ENCODE peak calls at places on chromosomes 2 and 18, in eight cellular contexts. D is HEK293T; E is SHP77 treated with DMSO at 0.1 percent for 48 hours; Z is GF-D8; X is BE2C; T is stimulated activated CD4-positive, alpha-beta T cell treated with anti-CD3 and anti-CD28 coated beads, Interleukin-4, amount 100 ng/mL, for 48 hours; I is mesendoderm; W is H54. A is an unnamed sample.

GRCh38 chr2:17171446-17172049 is 346.7 kb downstream of the RAD51AP2 start:
- DNase-seq in D (peak), E (no peak), Z (no peak), X (peak), T (no peak), I (peak), W (no peak), A (peak)

GRCh38 chr2:55357907-55358306 is 61.7 kb downstream of the CCDC88A start:
- DNase-seq in D (no peak), E (no peak), Z (no peak), X (no peak), T (no peak), I (no peak), W (no peak), A (no peak)

GRCh38 chr2:241844066-241844728 is 14.5 kb downstream of the PDCD1 start:
- DNase-seq in D (peak), E (no peak), Z (peak), X (peak), T (peak), I (peak), W (no peak), A (peak)

GRCh38 chr2:217223222-217223930 is 363.5 kb upstream of the TNP1 start:
- DNase-seq in D (no peak), E (no peak), Z (peak), X (no peak), T (peak), I (no peak), W (peak), A (peak)

GRCh38 chr18:3466872-3467271 is 16.9 kb downstream of the TGIF1 start:
- DNase-seq in D (no peak), E (no peak), Z (no peak), X (no peak), T (no peak), I (peak), W (no peak), A (no peak)

GRCh38 chr2:222973237-222973636 is 78.8 kb upstream of the KCNE4 start:
- DNase-seq in D (no peak), E (no peak), Z (no peak), X (no peak), T (no peak), I (no peak), W (no peak), A (no peak)

GRCh38 chr18:7370812-7371211 is 139.9 kb downstream of the LRRC30 start:
- DNase-seq in D (no peak), E (no peak), Z (peak), X (no peak), T (no peak), I (no peak), W (no peak), A (no peak)

GRCh38 chr2:10387033-10387432 is 61.1 kb downstream of the ODC1 start:
- DNase-seq in D (no peak), E (no peak), Z (no peak), X (no peak), T (no peak), I (no peak), W (no peak), A (no peak)

GRCh38 chr18:56314396-56314795 is 324.0 kb downstream of the TXNL1 start:
- DNase-seq in D (no peak), E (no peak), Z (no peak), X (peak), T (no peak), I (peak), W (no peak), A (no peak)